ENCODE peak calls at places on chromosomes 2 and 18, in nine cellular contexts. V is lower lobe of right lung, U is epithelial cell of proximal tubule, T is pancreas, Z is HepG2, J is fibroblast of the aortic adventitia, H is nephron progenitor cell, D is hepatocyte, S is mammary epithelial cell. B is an unnamed sample.

GRCh38 chr2:61144697-61145268 is 17.2 kb upstream of the C2orf74 start:
- DNase-seq in V (peak), U (peak), T (peak), Z (peak), J (peak), H (peak), D (peak), S (peak), B (peak)

GRCh38 chr2:46082531-46083485 is 214.4 kb upstream of the EPAS1 start:
- DNase-seq in V (no peak), U (no peak), T (no peak), Z (no peak), J (peak), H (no peak), D (no peak), S (no peak), B (peak)

GRCh38 chr2:55985406-55985805 is 61.8 kb upstream of the EFEMP1 start:
- DNase-seq in V (no peak), U (no peak), T (no peak), Z (no peak), J (no peak), H (no peak), D (no peak), S (no peak), B (no peak)

GRCh38 chr2:240224676-240225075 is 84.2 kb upstream of the OTOS start:
- DNase-seq in V (no peak), U (peak), T (no peak), Z (no peak), J (peak), H (no peak), D (no peak), S (no peak), B (peak)

GRCh38 chr2:168475636-168476035 is 19.6 kb downstream of the CERS6 start:
- DNase-seq in V (no peak), U (no peak), T (no peak), Z (no peak), J (no peak), H (no peak), D (no peak), S (peak), B (no peak)

GRCh38 chr2:38636069-38636468 is 29.8 kb upstream of the GALM start:
- DNase-seq in V (no peak), U (no peak), T (no peak), Z (no peak), J (no peak), H (no peak), D (no peak), S (no peak), B (no peak)

GRCh38 chr2:227853765-227854271 is 17.6 kb upstream of the DAW1 start:
- DNase-seq in V (no peak), U (peak), T (no peak), Z (no peak), J (peak), H (no peak), D (no peak), S (peak), B (no peak)

GRCh38 chr2:16773080-16773713 is 107.6 kb upstream of the CYRIA start:
- DNase-seq in V (no peak), U (no peak), T (no peak), Z (peak), J (peak), H (peak), D (peak), S (peak), B (peak)

GRCh38 chr2:86703704-86704370 is 16.3 kb upstream of the RMND5A start:
- DNase-seq in V (no peak), U (no peak), T (peak), Z (no peak), J (peak), H (peak), D (peak), S (peak), B (peak)

GRCh38 chr2:101616411-101616810 is 81.1 kb upstream of the MAP4K4 start:
- DNase-seq in V (no peak), U (no peak), T (no peak), Z (no peak), J (no peak), H (no peak), D (no peak), S (peak), B (no peak)

GRCh38 chr2:96507957-96508520 is 2.9 kb upstream of the NEURL3 start:
- DNase-seq in V (peak), U (no peak), T (peak), Z (peak), J (peak), H (peak), D (peak), S (peak), B (peak)

GRCh38 chr18:31990823-31991222 is 27.8 kb upstream of the RNF125 start:
- DNase-seq in V (no peak), U (peak), T (no peak), Z (no peak), J (no peak), H (no peak), D (no peak), S (no peak), B (no peak)

GRCh38 chr18:79413901-79414300 is 18.2 kb downstream of the NFATC1 start:
- DNase-seq in V (peak), U (no peak), T (peak), Z (no peak), J (no peak), H (no peak), D (no peak), S (no peak), B (no peak)

GRCh38 chr2:118223487-118224136 is 135.3 kb downstream of the INSIG2 start:
- DNase-seq in V (no peak), U (no peak), T (no peak), Z (no peak), J (peak), H (peak), D (no peak), S (no peak), B (peak)

GRCh38 chr2:6975988-6976387 is 58.8 kb downstream of the RNF144A start:
- DNase-seq in V (no peak), U (peak), T (no peak), Z (peak), J (no peak), H (no peak), D (no peak), S (peak), B (no peak)

GRCh38 chr2:37768491-37768925 is 97.1 kb upstream of the CDC42EP3 start:
- DNase-seq in V (no peak), U (peak), T (no peak), Z (peak), J (peak), H (no peak), D (no peak), S (peak), B (peak)

GRCh38 chr2:112084689-112085381 is 29.8 kb downstream of the TMEM87B start:
- DNase-seq in V (no peak), U (no peak), T (no peak), Z (peak), J (no peak), H (no peak), D (no peak), S (no peak), B (no peak)

GRCh38 chr18:54734059-54734458 is 94.2 kb upstream of the RAB27B start:
- DNase-seq in V (no peak), U (no peak), T (no peak), Z (no peak), J (peak), H (no peak), D (peak), S (peak), B (peak)

GRCh38 chr18:45166341-45167108 is 448.8 kb upstream of the SLC14A2 start:
- DNase-seq in V (no peak), U (no peak), T (no peak), Z (no peak), J (peak), H (no peak), D (peak), S (peak), B (peak)

GRCh38 chr2:54052825-54053718 is 62.3 kb upstream of the ACYP2 start:
- DNase-seq in V (no peak), U (no peak), T (no peak), Z (no peak), J (no peak), H (no peak), D (no peak), S (peak), B (no peak)

GRCh38 chr2:15993232-15993610 is 52.9 kb downstream of the MYCN start:
- DNase-seq in V (no peak), U (no peak), T (no peak), Z (no peak), J (no peak), H (no peak), D (no peak), S (no peak), B (no peak)

GRCh38 chr2:236607471-236608307 is 38.1 kb downstream of the ACKR3 start:
- DNase-seq in V (no peak), U (no peak), T (peak), Z (no peak), J (peak), H (no peak), D (peak), S (peak), B (peak)
- TF ChIP-seq CTCF in V (no peak), U (peak), T (no peak), Z (no peak), J (peak), H (no peak), D (no peak), S (peak), B (peak)

GRCh38 chr18:48792611-48793368 is 158.0 kb downstream of the SMAD7 start:
- DNase-seq in V (peak), U (no peak), T (no peak), Z (no peak), J (no peak), H (peak), D (no peak), S (no peak), B (no peak)
- TF ChIP-seq CTCF in V (no peak), U (no peak), T (no peak), Z (no peak), J (no peak), H (no peak), D (no peak), S (no peak), B (no peak)

GRCh38 chr2:232592687-232593407 is 40.6 kb upstream of the EFHD1 start:
- DNase-seq in V (no peak), U (peak), T (no peak), Z (peak), J (peak), H (no peak), D (peak), S (peak), B (peak)
- TF ChIP-seq CTCF in V (no peak), U (peak), T (no peak), Z (peak), J (peak), H (no peak), D (no peak), S (peak), B (peak)

GRCh38 chr2:17879137-17879912 is 858 bp downstream of the KCNS3 start:
- DNase-seq in V (peak), U (no peak), T (peak), Z (no peak), J (peak), H (peak), D (peak), S (peak), B (peak)
- TF ChIP-seq CTCF in V (peak), U (peak), T (no peak), Z (peak), J (peak), H (peak), D (peak), S (peak), B (peak)

DNA sequence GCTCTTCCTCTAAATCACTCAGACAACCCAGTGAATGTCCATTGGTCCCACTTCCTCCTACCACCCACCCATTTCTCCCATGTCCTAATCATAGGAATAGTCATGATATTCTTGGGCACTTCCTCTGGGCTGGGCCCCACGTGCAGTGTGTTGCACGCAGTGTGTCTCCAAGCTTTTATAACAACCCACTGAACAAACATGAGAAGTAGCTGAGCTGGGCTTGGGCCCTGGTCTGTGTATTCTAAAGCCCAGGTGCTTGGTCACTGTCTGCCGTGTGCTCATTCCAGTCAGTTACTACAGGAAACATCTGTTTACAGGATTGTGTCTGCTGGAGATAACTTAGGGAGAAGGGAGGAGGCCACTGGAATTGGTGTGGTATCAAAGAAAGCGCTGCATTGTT is 64.2 kb upstream of the THOC1 start:
- DNase-seq in V (peak), U (no peak), T (no peak), Z (no peak), J (no peak), H (no peak), D (no peak), S (no peak), B (no peak)
- TF ChIP-seq CTCF in V (no peak), U (no peak), T (no peak), Z (no peak), J (no peak), H (no peak), D (no peak), S (no peak), B (no peak)

GRCh38 chr2:43105586-43106562 is 120.5 kb downstream of the ZFP36L2 start:
- DNase-seq in V (peak), U (no peak), T (no peak), Z (peak), J (peak), H (no peak), D (peak), S (peak), B (peak)
- TF ChIP-seq CTCF in V (peak), U (peak), T (no peak), Z (peak), J (peak), H (no peak), D (peak), S (peak), B (peak)

GRCh38 chr2:99754215-99754614 is 264.4 kb upstream of the REV1 start:
- DNase-seq in V (no peak), U (no peak), T (no peak), Z (no peak), J (peak), H (no peak), D (no peak), S (peak), B (peak)

GRCh38 chr2:99756059-99756458 is 266.2 kb upstream of the REV1 start:
- DNase-seq in V (no peak), U (no peak), T (no peak), Z (no peak), J (no peak), H (no peak), D (no peak), S (no peak), B (no peak)

GRCh38 chr2:99753505-99753904 is 263.7 kb upstream of the REV1 start:
- DNase-seq in V (no peak), U (no peak), T (no peak), Z (no peak), J (no peak), H (no peak), D (no peak), S (no peak), B (no peak)

GRCh38 chr2:99762714-99763113 is 272.9 kb upstream of the REV1 start:
- DNase-seq in V (no peak), U (no peak), T (no peak), Z (no peak), J (no peak), H (no peak), D (no peak), S (no peak), B (no peak)

DNA sequence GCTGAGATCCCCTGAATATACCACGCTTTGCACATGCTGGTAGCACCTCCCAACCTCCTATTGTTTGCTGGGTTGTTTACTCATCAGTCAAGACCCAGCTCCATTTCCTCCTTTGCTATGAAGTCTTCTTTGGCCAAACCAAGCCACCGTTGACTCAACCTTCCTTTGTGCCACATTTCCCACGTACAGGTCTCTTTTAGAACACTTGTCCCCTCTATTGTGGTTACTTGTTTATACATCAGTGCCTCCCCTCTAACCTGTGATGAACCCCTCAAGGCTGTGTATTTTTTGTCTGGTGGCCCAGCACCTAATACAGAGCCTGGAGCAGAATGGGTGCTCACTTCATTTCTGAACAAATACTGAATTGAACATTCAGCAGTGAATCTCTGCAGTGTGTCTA is 267.9 kb upstream of the REV1 start:
- DNase-seq in V (no peak), U (no peak), T (no peak), Z (no peak), J (no peak), H (no peak), D (no peak), S (no peak), B (no peak)
- TF ChIP-seq CTCF in V (no peak), U (no peak), T (no peak), Z (no peak), J (no peak), H (no peak), D (no peak), S (no peak), B (no peak)

GRCh38 chr2:209322041-209322440 is 101.8 kb upstream of the MAP2 start:
- DNase-seq in V (no peak), U (no peak), T (no peak), Z (no peak), J (no peak), H (no peak), D (no peak), S (no peak), B (no peak)
- TF ChIP-seq CTCF in V (no peak), U (peak), T (no peak), Z (no peak), J (peak), H (no peak), D (peak), S (no peak), B (no peak)

GRCh38 chr2:237312021-237312755 is 101.8 kb downstream of the COL6A3 start:
- DNase-seq in V (no peak), U (no peak), T (no peak), Z (no peak), J (peak), H (no peak), D (no peak), S (no peak), B (peak)
- TF ChIP-seq CTCF in V (no peak), U (no peak), T (no peak), Z (no peak), J (no peak), H (no peak), D (no peak), S (no peak), B (peak)

DNA sequence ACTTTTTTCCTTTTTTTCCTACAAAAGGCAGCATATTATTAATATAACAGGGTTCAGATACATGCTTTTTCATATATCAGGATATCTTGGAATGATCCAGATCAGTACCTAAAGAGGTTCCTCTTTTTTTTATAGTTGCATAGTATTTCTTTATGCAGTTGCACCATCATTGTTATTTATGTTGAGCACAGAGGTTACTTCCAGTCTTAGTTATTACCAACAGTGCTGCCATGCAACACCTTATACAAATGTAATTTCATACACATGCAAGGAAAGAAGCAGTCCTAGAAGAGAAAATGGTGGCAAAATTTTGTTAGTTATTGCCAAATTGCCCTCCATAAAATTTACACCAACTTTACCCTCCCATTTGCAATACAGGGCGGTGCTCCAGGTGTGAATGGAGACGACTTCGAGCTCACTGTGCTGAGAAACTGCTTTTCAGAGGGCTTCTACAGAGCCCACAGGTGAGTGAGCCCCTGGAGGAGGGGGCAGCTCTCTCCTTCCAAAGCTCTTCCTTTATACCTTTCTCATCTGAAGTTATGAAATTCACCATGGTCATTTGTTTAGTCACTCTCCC is 30.0 kb upstream of the KCMF1 start:
- DNase-seq in V (no peak), U (no peak), T (no peak), Z (no peak), J (no peak), H (no peak), D (no peak), S (no peak), B (no peak)
- TF ChIP-seq CTCF in V (no peak), U (no peak), T (no peak), Z (no peak), J (no peak), H (no peak), D (no peak), S (no peak), B (no peak)